ENCODE peak calls at places on chromosomes 7 and 10, in eight cellular contexts. One of them, this sample, is unnamed.

GRCh38 chr10:11908536-11908935 is 85.4 kb downstream of the PROSER2 start:
- DNase-seq in suprapubic skin: no peak
- DNase-seq in IMR-90: no peak
- DNase-seq in cardiac fibroblast: no peak
- DNase-seq in AG10803: no peak
- DNase-seq in HFF-Myc: no peak
- DNase-seq in A549: no peak
- DNase-seq in GM12865: no peak
- DNase-seq in this sample: no peak

GRCh38 chr7:66238712-66239466 is 33.8 kb downstream of the TPST1 start:
- DNase-seq in cardiac fibroblast: no peak
- DNase-seq in HFF-Myc: no peak
- DNase-seq in IMR-90: no peak
- DNase-seq in AG10803: no peak
- DNase-seq in GM12865: no peak
- DNase-seq in suprapubic skin: no peak
- DNase-seq in A549: no peak
- DNase-seq in this sample: no peak

GRCh38 chr7:137167609-137168008 is 175.9 kb downstream of the PTN start:
- DNase-seq in HFF-Myc: no peak
- DNase-seq in GM12865: no peak
- DNase-seq in A549: no peak
- DNase-seq in IMR-90: no peak
- DNase-seq in suprapubic skin: no peak
- DNase-seq in cardiac fibroblast: no peak
- DNase-seq in AG10803: no peak
- DNase-seq in this sample: no peak

GRCh38 chr7:155161690-155162089 is 91.6 kb downstream of the HTR5A start:
- DNase-seq in A549: no peak
- DNase-seq in cardiac fibroblast: no peak
- DNase-seq in IMR-90: no peak
- DNase-seq in HFF-Myc: no peak
- DNase-seq in AG10803: no peak
- DNase-seq in suprapubic skin: no peak
- DNase-seq in GM12865: no peak
- DNase-seq in this sample: no peak

GRCh38 chr7:157737151-157738063 is 400.6 kb downstream of the DNAJB6 start:
- DNase-seq in A549: no peak
- DNase-seq in cardiac fibroblast: no peak
- DNase-seq in HFF-Myc: no peak
- DNase-seq in IMR-90: no peak
- DNase-seq in suprapubic skin: no peak
- DNase-seq in GM12865: no peak
- DNase-seq in AG10803: no peak
- DNase-seq in this sample: no peak

GRCh38 chr7:77258014-77258413 is 58.4 kb upstream of the FGL2 start:
- DNase-seq in A549: no peak
- DNase-seq in cardiac fibroblast: peak
- DNase-seq in IMR-90: peak
- DNase-seq in GM12865: no peak
- DNase-seq in AG10803: peak
- DNase-seq in HFF-Myc: no peak
- DNase-seq in suprapubic skin: no peak
- DNase-seq in this sample: no peak

GRCh38 chr10:22010973-22011408 is 7.5 kb upstream of the DNAJC1 start:
- DNase-seq in A549: peak
- DNase-seq in IMR-90: peak
- DNase-seq in AG10803: peak
- DNase-seq in cardiac fibroblast: peak
- DNase-seq in HFF-Myc: no peak
- DNase-seq in GM12865: peak
- DNase-seq in suprapubic skin: no peak
- DNase-seq in this sample: no peak

GRCh38 chr7:66110861-66111260 is 3.8 kb upstream of the CRCP start:
- DNase-seq in A549: peak
- DNase-seq in cardiac fibroblast: peak
- DNase-seq in IMR-90: peak
- DNase-seq in suprapubic skin: no peak
- DNase-seq in GM12865: no peak
- DNase-seq in AG10803: peak
- DNase-seq in HFF-Myc: no peak
- DNase-seq in this sample: peak

GRCh38 chr7:5332579-5332978 is 49.8 kb downstream of the SLC29A4 start:
- DNase-seq in suprapubic skin: no peak
- DNase-seq in IMR-90: no peak
- DNase-seq in HFF-Myc: no peak
- DNase-seq in AG10803: no peak
- DNase-seq in A549: no peak
- DNase-seq in cardiac fibroblast: no peak
- DNase-seq in GM12865: no peak
- DNase-seq in this sample: no peak

GRCh38 chr10:35035641-35036040 is 54.5 kb downstream of the CUL2 start:
- DNase-seq in A549: no peak
- DNase-seq in AG10803: no peak
- DNase-seq in GM12865: no peak
- DNase-seq in IMR-90: no peak
- DNase-seq in suprapubic skin: no peak
- DNase-seq in cardiac fibroblast: no peak
- DNase-seq in HFF-Myc: no peak
- DNase-seq in this sample: no peak

GRCh38 chr10:86044029-86044428 is 322.6 kb downstream of the GRID1 start:
- DNase-seq in A549: no peak
- DNase-seq in HFF-Myc: no peak
- DNase-seq in AG10803: no peak
- DNase-seq in suprapubic skin: no peak
- DNase-seq in IMR-90: no peak
- DNase-seq in GM12865: no peak
- DNase-seq in cardiac fibroblast: no peak
- DNase-seq in this sample: no peak

GRCh38 chr10:71748671-71749191 is 24.6 kb downstream of the VSIR start:
- DNase-seq in GM12865: peak
- DNase-seq in IMR-90: no peak
- DNase-seq in HFF-Myc: no peak
- DNase-seq in A549: no peak
- DNase-seq in AG10803: no peak
- DNase-seq in cardiac fibroblast: no peak
- DNase-seq in suprapubic skin: no peak
- DNase-seq in this sample: no peak

GRCh38 chr7:135939268-135939667 is 37.9 kb downstream of the MTPN start:
- DNase-seq in GM12865: no peak
- DNase-seq in A549: no peak
- DNase-seq in suprapubic skin: no peak
- DNase-seq in cardiac fibroblast: no peak
- DNase-seq in IMR-90: no peak
- DNase-seq in AG10803: no peak
- DNase-seq in HFF-Myc: no peak
- DNase-seq in this sample: no peak

GRCh38 chr7:48301201-48301600 is 129.9 kb downstream of the ABCA13 start:
- DNase-seq in AG10803: peak
- DNase-seq in IMR-90: no peak
- DNase-seq in HFF-Myc: no peak
- DNase-seq in A549: no peak
- DNase-seq in suprapubic skin: no peak
- DNase-seq in GM12865: no peak
- DNase-seq in cardiac fibroblast: no peak
- DNase-seq in this sample: no peak

GRCh38 chr10:7218974-7219373 is 191.9 kb downstream of the SFMBT2 start:
- DNase-seq in A549: peak
- DNase-seq in cardiac fibroblast: no peak
- DNase-seq in AG10803: no peak
- DNase-seq in IMR-90: peak
- DNase-seq in GM12865: no peak
- DNase-seq in HFF-Myc: no peak
- DNase-seq in suprapubic skin: no peak
- DNase-seq in this sample: no peak

GRCh38 chr10:25130911-25131310 is 43.9 kb upstream of the GPR158 start:
- DNase-seq in A549: no peak
- DNase-seq in AG10803: peak
- DNase-seq in IMR-90: peak
- DNase-seq in suprapubic skin: no peak
- DNase-seq in GM12865: no peak
- DNase-seq in HFF-Myc: no peak
- DNase-seq in cardiac fibroblast: peak
- DNase-seq in this sample: no peak

GRCh38 chr10:53122265-53122664 is 349.7 kb upstream of the MBL2 start:
- DNase-seq in IMR-90: no peak
- DNase-seq in AG10803: no peak
- DNase-seq in A549: no peak
- DNase-seq in suprapubic skin: no peak
- DNase-seq in HFF-Myc: no peak
- DNase-seq in GM12865: peak
- DNase-seq in cardiac fibroblast: no peak
- DNase-seq in this sample: no peak

GRCh38 chr10:121069061-121069850 is 218.1 kb downstream of the WDR11 start:
- DNase-seq in IMR-90: no peak
- DNase-seq in HFF-Myc: no peak
- DNase-seq in cardiac fibroblast: no peak
- DNase-seq in GM12865: peak
- DNase-seq in A549: peak
- DNase-seq in suprapubic skin: no peak
- DNase-seq in AG10803: peak
- DNase-seq in this sample: no peak

GRCh38 chr7:4416436-4417092 is 265.5 kb upstream of the FOXK1 start:
- DNase-seq in cardiac fibroblast: peak
- DNase-seq in IMR-90: no peak
- DNase-seq in HFF-Myc: no peak
- DNase-seq in A549: peak
- DNase-seq in GM12865: no peak
- DNase-seq in suprapubic skin: no peak
- DNase-seq in AG10803: no peak
- DNase-seq in this sample: no peak

GRCh38 chr10:63246361-63246760 is 113.2 kb downstream of the NRBF2 start:
- DNase-seq in GM12865: no peak
- DNase-seq in cardiac fibroblast: peak
- DNase-seq in IMR-90: peak
- DNase-seq in A549: no peak
- DNase-seq in AG10803: no peak
- DNase-seq in HFF-Myc: no peak
- DNase-seq in suprapubic skin: no peak
- DNase-seq in this sample: no peak

GRCh38 chr7:27166475-27167169 is 1.3 kb upstream of the HOXA9 start:
- DNase-seq in A549: no peak
- DNase-seq in suprapubic skin: peak
- DNase-seq in AG10803: no peak
- DNase-seq in GM12865: no peak
- DNase-seq in HFF-Myc: no peak
- DNase-seq in IMR-90: no peak
- DNase-seq in cardiac fibroblast: no peak
- DNase-seq in this sample: no peak

GRCh38 chr7:80334908-80335307 is 177.0 kb downstream of the GNAT3 start:
- DNase-seq in cardiac fibroblast: no peak
- DNase-seq in IMR-90: no peak
- DNase-seq in AG10803: no peak
- DNase-seq in A549: no peak
- DNase-seq in HFF-Myc: no peak
- DNase-seq in suprapubic skin: no peak
- DNase-seq in GM12865: no peak
- DNase-seq in this sample: no peak
- TF ChIP-seq CTCF in cardiac fibroblast: no peak
- TF ChIP-seq CTCF in IMR-90: no peak
- TF ChIP-seq CTCF in AG10803: no peak
- TF ChIP-seq CTCF in A549: no peak
- TF ChIP-seq CTCF in HFF-Myc: no peak
- TF ChIP-seq CTCF in suprapubic skin: no peak
- TF ChIP-seq CTCF in GM12865: no peak
- TF ChIP-seq CTCF in this sample: no peak

DNA sequence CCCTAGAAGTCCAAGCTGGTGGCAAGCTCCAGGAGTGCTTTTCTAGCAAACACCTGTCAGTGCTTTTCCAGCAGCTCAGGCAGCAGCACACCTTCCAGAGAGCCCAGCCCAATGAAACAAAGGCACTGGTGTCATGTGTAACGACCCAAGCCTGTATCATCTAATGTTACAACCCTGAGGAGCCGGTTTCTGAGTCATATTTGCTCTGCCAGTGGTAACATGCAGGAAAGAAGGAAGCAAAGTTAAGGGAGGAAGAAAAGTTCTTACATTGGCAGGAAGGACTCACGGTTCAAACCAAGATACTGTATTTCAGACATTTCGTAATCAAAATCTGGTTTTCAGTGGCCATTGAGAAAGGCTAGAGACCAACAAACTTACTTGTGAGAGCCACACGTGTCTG is at the start of gene ANKRD22:
- DNase-seq in cardiac fibroblast: peak
- DNase-seq in A549: peak
- DNase-seq in IMR-90: peak
- DNase-seq in AG10803: peak
- DNase-seq in HFF-Myc: no peak
- DNase-seq in GM12865: peak
- DNase-seq in suprapubic skin: peak
- DNase-seq in this sample: no peak
- H3K4me3 ChIP-seq in cardiac fibroblast: no peak
- H3K4me3 ChIP-seq in A549: no peak
- H3K4me3 ChIP-seq in IMR-90: no peak
- H3K4me3 ChIP-seq in AG10803: no peak
- H3K4me3 ChIP-seq in HFF-Myc: no peak
- H3K4me3 ChIP-seq in GM12865: no peak
- H3K4me3 ChIP-seq in suprapubic skin: peak
- H3K4me3 ChIP-seq in this sample: no peak

GRCh38 chr10:103238506-103239252 is 7.0 kb upstream of the RPEL1 start:
- DNase-seq in suprapubic skin: no peak
- DNase-seq in AG10803: peak
- DNase-seq in cardiac fibroblast: peak
- DNase-seq in HFF-Myc: no peak
- DNase-seq in A549: peak
- DNase-seq in IMR-90: peak
- DNase-seq in GM12865: no peak
- DNase-seq in this sample: no peak
- TF ChIP-seq CTCF in suprapubic skin: no peak
- TF ChIP-seq CTCF in AG10803: peak
- TF ChIP-seq CTCF in cardiac fibroblast: peak
- TF ChIP-seq CTCF in HFF-Myc: peak
- TF ChIP-seq CTCF in A549: peak
- TF ChIP-seq CTCF in IMR-90: peak
- TF ChIP-seq CTCF in GM12865: no peak
- TF ChIP-seq CTCF in this sample: peak

GRCh38 chr7:96342036-96342435 is 20.1 kb upstream of the SLC25A13 start:
- DNase-seq in A549: no peak
- DNase-seq in suprapubic skin: no peak
- DNase-seq in IMR-90: no peak
- DNase-seq in cardiac fibroblast: no peak
- DNase-seq in AG10803: no peak
- DNase-seq in GM12865: no peak
- DNase-seq in HFF-Myc: no peak
- DNase-seq in this sample: no peak

GRCh38 chr7:96346291-96346953 is 24.5 kb upstream of the SLC25A13 start:
- DNase-seq in AG10803: no peak
- DNase-seq in A549: no peak
- DNase-seq in GM12865: no peak
- DNase-seq in IMR-90: no peak
- DNase-seq in cardiac fibroblast: no peak
- DNase-seq in HFF-Myc: no peak
- DNase-seq in suprapubic skin: no peak
- DNase-seq in this sample: no peak

GRCh38 chr7:96349572-96349971 is 27.7 kb upstream of the SLC25A13 start:
- DNase-seq in suprapubic skin: no peak
- DNase-seq in IMR-90: no peak
- DNase-seq in A549: no peak
- DNase-seq in cardiac fibroblast: peak
- DNase-seq in GM12865: no peak
- DNase-seq in HFF-Myc: no peak
- DNase-seq in AG10803: no peak
- DNase-seq in this sample: no peak

GRCh38 chr7:96347471-96347870 is 25.6 kb upstream of the SLC25A13 start:
- DNase-seq in AG10803: no peak
- DNase-seq in suprapubic skin: no peak
- DNase-seq in A549: no peak
- DNase-seq in IMR-90: no peak
- DNase-seq in HFF-Myc: no peak
- DNase-seq in GM12865: no peak
- DNase-seq in cardiac fibroblast: no peak
- DNase-seq in this sample: no peak

GRCh38 chr7:96344236-96344635 is 22.3 kb upstream of the SLC25A13 start:
- DNase-seq in A549: no peak
- DNase-seq in HFF-Myc: no peak
- DNase-seq in AG10803: no peak
- DNase-seq in cardiac fibroblast: no peak
- DNase-seq in GM12865: no peak
- DNase-seq in IMR-90: no peak
- DNase-seq in suprapubic skin: no peak
- DNase-seq in this sample: no peak
- H3K4me3 ChIP-seq in A549: no peak
- H3K4me3 ChIP-seq in HFF-Myc: no peak
- H3K4me3 ChIP-seq in AG10803: no peak
- H3K4me3 ChIP-seq in cardiac fibroblast: no peak
- H3K4me3 ChIP-seq in GM12865: no peak
- H3K4me3 ChIP-seq in IMR-90: no peak
- H3K4me3 ChIP-seq in suprapubic skin: no peak
- H3K4me3 ChIP-seq in this sample: no peak

This sample was measured in AG04449.